ENCODE peak calls at places on chromosomes 2 and 18, in four cellular contexts. I is progenitor cell of endocrine pancreas, A is fibroblast of the aortic adventitia, T is HCT116. G is an unnamed sample.

GRCh38 chr2:63066838-63067237 is 16.2 kb downstream of the OTX1 start:
- DNase-seq in T (no peak), I (no peak), A (no peak), G (no peak)

GRCh38 chr18:6414118-6414722 is 491 bp downstream of the L3MBTL4 start:
- DNase-seq in A (no peak), I (peak), T (no peak), G (peak)

GRCh38 chr18:77046994-77047393 is 85.6 kb downstream of the MBP start:
- DNase-seq in T (no peak), I (no peak), A (no peak), G (no peak)

GRCh38 chr18:48815182-48815520 is 135.6 kb downstream of the SMAD7 start:
- DNase-seq in T (no peak), I (no peak), A (no peak), G (peak)

GRCh38 chr18:48780151-48781001 is 170.4 kb downstream of the SMAD7 start:
- DNase-seq in I (no peak), A (peak), T (no peak), G (no peak)

GRCh38 chr18:62445386-62445917 is 77.4 kb upstream of the ZCCHC2 start:
- DNase-seq in I (no peak), A (no peak), T (no peak), G (no peak)

GRCh38 chr2:109726666-109727270 is 67.3 kb upstream of the RGPD5 start:
- DNase-seq in A (no peak), T (no peak), I (no peak), G (no peak)

GRCh38 chr2:437772-438393 is 150.0 kb upstream of the ALKAL2 start:
- DNase-seq in T (no peak), A (no peak), I (no peak), G (peak)

GRCh38 chr2:96345403-96345802 is 9.8 kb downstream of the NCAPH start:
- DNase-seq in T (no peak), I (no peak), A (no peak), G (no peak)

GRCh38 chr2:189014426-189015138 is 40.4 kb downstream of the COL3A1 start:
- DNase-seq in A (peak), T (no peak), I (no peak), G (no peak)

GRCh38 chr2:23241106-23241505 is 143.9 kb upstream of the KLHL29 start:
- DNase-seq in I (no peak), A (no peak), T (no peak), G (no peak)

GRCh38 chr2:217742276-217742675 is 260.5 kb downstream of the TNS1 start:
- DNase-seq in A (peak), T (no peak), I (no peak), G (no peak)

GRCh38 chr2:241894056-241894641 is 24.6 kb downstream of the RTP5 start:
- DNase-seq in A (no peak), I (no peak), T (no peak), G (no peak)

GRCh38 chr2:186984481-186984880 is 135.5 kb upstream of the ZSWIM2 start:
- DNase-seq in A (no peak), T (no peak), I (no peak), G (no peak)

GRCh38 chr18:48238206-48238605 is 171.0 kb downstream of the ZBTB7C start:
- DNase-seq in T (no peak), I (no peak), A (no peak), G (no peak)

GRCh38 chr2:15042824-15043223 is 410.3 kb downstream of the LRATD1 start:
- DNase-seq in I (no peak), T (no peak), A (peak), G (no peak)

GRCh38 chr2:203592470-203592869 is 57.4 kb upstream of the RAPH1 start:
- DNase-seq in I (no peak), A (no peak), T (no peak), G (no peak)

GRCh38 chr2:47904903-47905453 is 1.3 kb downstream of the FBXO11 start:
- DNase-seq in I (peak), T (no peak), A (no peak), G (peak)

GRCh38 chr2:138381373-138381772 is 120.2 kb upstream of the SPOPL start:
- DNase-seq in I (no peak), A (no peak), T (no peak), G (no peak)

GRCh38 chr2:36800381-36800780 is 103.9 kb downstream of the VIT start:
- DNase-seq in T (no peak), I (no peak), A (no peak), G (peak)

GRCh38 chr2:157192445-157193423 is 64.8 kb upstream of the GALNT5 start:
- DNase-seq in I (no peak), T (no peak), A (no peak), G (no peak)

GRCh38 chr2:147782521-147782920 is 62.3 kb upstream of the ACVR2A start:
- DNase-seq in A (peak), T (no peak), I (no peak), G (no peak)

GRCh38 chr2:36185624-36186023 is 170.0 kb upstream of the CRIM1 start:
- DNase-seq in T (no peak), A (no peak), I (no peak), G (no peak)

GRCh38 chr2:4140284-4140962 is 437.0 kb downstream of the DCDC2C start:
- DNase-seq in I (no peak), T (no peak), A (no peak), G (no peak)

GRCh38 chr2:238241970-238242369 is 2.1 kb upstream of the HES6 start:
- DNase-seq in I (no peak), A (no peak), T (no peak), G (no peak)

GRCh38 chr18:77077836-77078456 is 54.6 kb downstream of the MBP start:
- DNase-seq in T (no peak), A (no peak), I (no peak), G (peak)

GRCh38 chr2:235518317-235519090 is 24.7 kb downstream of the AGAP1 start:
- DNase-seq in T (no peak), I (no peak), A (peak), G (no peak)

GRCh38 chr18:13036622-13037320 is 45.6 kb downstream of the CEP192 start:
- DNase-seq in A (peak), I (no peak), T (no peak), G (no peak)

GRCh38 chr2:26769501-26769850 is 5.4 kb downstream of the SLC35F6 start:
- DNase-seq in T (no peak), I (no peak), A (no peak), G (no peak)

GRCh38 chr2:26772064-26773001 is 8.2 kb downstream of the SLC35F6 start:
- DNase-seq in A (peak), I (no peak), T (no peak), G (peak)

GRCh38 chr2:26767894-26768487 is 3.9 kb downstream of the SLC35F6 start:
- DNase-seq in T (no peak), I (no peak), A (no peak), G (no peak)

GRCh38 chr2:26768759-26769500 is 4.8 kb downstream of the SLC35F6 start:
- DNase-seq in I (no peak), A (peak), T (peak), G (peak)

DNA sequence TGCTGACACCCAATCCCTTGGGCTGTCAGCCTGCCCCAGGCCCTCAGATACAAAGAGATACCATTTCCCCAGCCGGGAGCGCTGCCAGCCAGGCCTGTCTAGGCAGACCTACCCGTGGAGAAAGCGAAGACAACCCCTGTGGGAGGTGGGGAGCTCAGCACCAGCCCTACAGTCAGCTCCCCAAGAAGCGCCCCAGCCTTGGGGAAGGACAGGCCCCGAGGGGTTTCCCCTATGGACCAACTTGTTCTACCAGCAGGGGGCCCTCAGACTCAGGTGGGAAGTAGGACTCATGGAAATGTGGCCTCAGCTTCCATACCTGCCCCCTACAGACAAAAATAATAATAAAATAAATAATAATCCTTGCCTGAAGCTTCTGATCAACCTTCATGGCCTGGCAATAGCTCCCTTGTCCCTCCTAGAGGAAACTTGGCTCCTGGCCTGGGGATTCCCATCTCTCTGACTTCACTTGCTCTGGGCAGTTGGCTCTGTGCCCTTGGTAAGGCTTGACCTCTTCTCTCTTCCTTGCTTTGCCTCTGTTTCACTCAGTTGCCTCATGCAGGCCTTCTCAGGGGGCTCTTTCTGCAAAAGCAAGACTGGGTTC is 7.0 kb downstream of the SLC35F6 start:
- DNase-seq in I (no peak), A (peak), T (no peak), G (no peak)
- TF ChIP-seq CTCF in I (peak), A (peak), T (no peak), G (no peak)

DNA sequence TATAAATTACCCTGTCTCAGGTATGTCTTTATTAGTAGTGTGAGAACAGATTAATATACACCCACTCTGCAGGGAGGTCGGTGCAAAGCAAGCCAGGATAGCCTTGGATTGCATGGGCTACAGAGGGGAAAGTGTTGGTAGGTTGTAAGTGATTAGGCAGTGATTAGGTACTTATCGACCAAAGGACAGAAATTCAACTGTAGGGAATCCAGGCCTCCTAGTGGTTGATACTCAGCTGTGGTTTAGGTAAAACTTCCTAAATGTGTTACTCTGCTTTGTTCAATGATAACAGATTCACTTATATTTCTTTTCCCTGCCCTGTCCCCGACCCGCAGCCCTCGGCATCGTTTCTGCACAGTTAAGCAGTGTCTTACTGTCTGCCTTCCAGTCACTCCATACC is 444.0 kb downstream of the FIGN start:
- DNase-seq in I (no peak), T (no peak), A (no peak), G (no peak)
- TF ChIP-seq CTCF in I (no peak), T (no peak), A (peak), G (no peak)

GRCh38 chr2:196638765-196639164 is 750 bp upstream of the CCDC150 start:
- DNase-seq in A (no peak), T (no peak), I (no peak), G (no peak)

GRCh38 chr2:196635156-196635555 is 4.4 kb upstream of the CCDC150 start:
- DNase-seq in I (no peak), A (peak), T (no peak), G (no peak)

GRCh38 chr2:196640031-196640548 is 575 bp downstream of the CCDC150 start:
- DNase-seq in A (no peak), T (no peak), I (no peak), G (no peak)

GRCh38 chr2:196639180-196640030 is at the start of gene CCDC150:
- DNase-seq in I (peak), A (peak), T (peak), G (peak)
- TF ChIP-seq CTCF in I (no peak), A (peak), T (no peak), G (no peak)

GRCh38 chr2:40421643-40422297 is 30.1 kb downstream of the SLC8A1 start:
- DNase-seq in T (no peak), I (no peak), A (peak), G (no peak)
- TF ChIP-seq CTCF in T (no peak), I (no peak), A (no peak), G (no peak)

GRCh38 chr18:55517055-55517454 is 70.9 kb downstream of the TCF4 start:
- DNase-seq in T (no peak), A (no peak), I (no peak), G (no peak)

GRCh38 chr18:55515946-55516710 is 71.9 kb downstream of the TCF4 start:
- DNase-seq in T (no peak), I (no peak), A (peak), G (no peak)

GRCh38 chr18:55523001-55523400 is 65.0 kb downstream of the TCF4 start:
- DNase-seq in T (no peak), A (peak), I (no peak), G (no peak)

GRCh38 chr18:55524353-55525123 is 63.5 kb downstream of the TCF4 start:
- DNase-seq in A (no peak), I (no peak), T (no peak), G (no peak)

DNA sequence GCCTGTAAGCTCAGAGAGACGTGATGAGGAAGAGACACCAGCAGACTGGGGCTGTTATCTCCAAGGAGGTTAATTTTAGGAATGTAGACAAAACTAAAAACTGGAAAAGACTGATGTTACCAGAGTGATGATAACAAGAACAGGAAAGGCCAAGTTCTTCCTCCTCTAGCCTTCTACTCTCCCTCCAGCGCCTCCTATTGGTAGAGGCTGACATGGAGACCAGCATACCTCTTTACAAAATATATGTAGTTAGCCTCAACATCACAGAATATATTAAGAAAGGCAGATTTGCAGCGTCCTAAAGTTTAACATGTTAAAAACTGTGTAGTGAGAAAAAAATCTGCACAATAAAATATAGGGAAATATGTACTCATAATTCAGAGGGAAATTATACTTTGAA is 66.0 kb downstream of the TCF4 start:
- DNase-seq in I (no peak), T (no peak), A (no peak), G (no peak)
- TF ChIP-seq CTCF in I (peak), T (no peak), A (peak), G (peak)

GRCh38 chr2:42053482-42053790 is 5.6 kb downstream of the PKDCC start:
- DNase-seq in T (no peak), I (no peak), A (no peak), G (no peak)

GRCh38 chr2:42055573-42056514 is 8.0 kb downstream of the PKDCC start:
- DNase-seq in I (peak), T (no peak), A (no peak), G (no peak)

GRCh38 chr2:42052702-42053481 is 5.1 kb downstream of the PKDCC start:
- DNase-seq in A (peak), T (no peak), I (no peak), G (no peak)

GRCh38 chr2:42054657-42055430 is 7.0 kb downstream of the PKDCC start:
- DNase-seq in I (peak), T (peak), A (no peak), G (no peak)

DNA sequence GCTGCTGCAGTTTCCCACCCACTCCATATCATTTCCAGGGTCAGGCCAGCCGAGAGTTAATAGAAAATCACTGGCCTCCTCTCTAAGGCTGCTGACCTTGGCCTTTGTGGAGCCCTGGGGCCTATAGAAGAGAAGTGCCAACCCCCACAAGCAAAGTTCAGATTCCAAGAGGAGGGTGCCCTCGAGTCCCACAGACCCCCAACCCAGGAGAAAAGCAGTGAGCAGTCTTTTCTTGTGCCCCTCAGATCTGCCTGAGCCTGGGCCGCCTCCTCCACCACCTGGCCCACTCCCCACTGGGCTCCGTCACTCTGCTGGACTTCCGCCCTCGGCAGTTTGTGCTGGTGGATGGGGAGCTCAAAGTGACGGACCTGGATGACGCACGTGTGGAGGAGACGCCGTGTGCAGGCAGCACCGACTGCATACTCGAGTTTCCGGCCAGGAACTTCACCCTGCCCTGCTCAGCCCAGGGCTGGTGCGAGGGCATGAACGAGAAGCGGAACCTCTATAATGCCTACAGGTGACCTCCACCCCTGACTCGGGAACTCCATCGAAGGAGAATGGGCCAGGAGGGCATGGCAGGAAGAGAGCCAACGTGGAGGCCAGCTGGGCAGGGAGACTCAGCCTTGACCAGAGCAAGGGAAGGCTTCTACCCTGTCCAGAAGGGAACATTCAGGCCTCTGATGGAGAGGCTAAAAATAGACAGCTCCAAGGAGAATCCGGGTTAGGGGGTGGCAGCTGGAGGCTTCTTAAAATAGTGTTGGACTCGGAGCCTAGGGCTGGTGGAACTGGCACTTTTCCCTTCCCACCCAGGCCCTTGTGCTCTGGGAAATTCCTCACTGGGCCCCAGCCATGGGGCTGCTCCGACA is 6.2 kb downstream of the PKDCC start:
- DNase-seq in A (peak), I (no peak), T (no peak), G (no peak)
- TF ChIP-seq CTCF in A (no peak), I (no peak), T (no peak), G (no peak)

GRCh38 chr18:36620801-36621200 is 208.0 kb downstream of the TPGS2 start:
- DNase-seq in A (peak), T (no peak), I (no peak), G (no peak)
- TF ChIP-seq CTCF in A (no peak), T (no peak), I (no peak), G (no peak)